ENCODE peak calls at places on chromosomes 11 and 22, in five cellular contexts. L, B, V, G and N are unnamed samples.

GRCh38 chr11:102139081-102139498 is 28.8 kb downstream of the YAP1 start:
- DNase-seq in L (no peak), B (peak; percentile 93), V (no peak), G (peak; percentile 13), N (peak; percentile 89)

GRCh38 chr22:39291501-39291900 is 27.9 kb downstream of the RPL3 start:
- DNase-seq in L (no peak), B (no peak), V (no peak), G (no peak), N (no peak)

GRCh38 chr22:42317691-42318547 is 47.5 kb upstream of the TCF20 start:
- DNase-seq in L (no peak), B (no peak), V (no peak), G (no peak), N (no peak)

GRCh38 chr22:32828561-32828960 is 27.1 kb downstream of the TIMP3 start:
- DNase-seq in L (no peak), B (no peak), V (no peak), G (no peak), N (no peak)

GRCh38 chr11:113528982-113529381 is 53.8 kb upstream of the DRD2 start:
- DNase-seq in L (no peak), B (no peak), V (no peak), G (no peak), N (no peak)

GRCh38 chr11:116707746-116708145 is 65.0 kb downstream of the BUD13 start:
- DNase-seq in L (no peak), B (no peak), V (no peak), G (no peak), N (peak; percentile 31)

GRCh38 chr22:29330753-29331152 is 15.3 kb upstream of the RASL10A start:
- DNase-seq in L (no peak), B (peak; percentile 77), V (no peak), G (peak; percentile 43), N (no peak)

GRCh38 chr11:118000067-118000849 is 14.1 kb downstream of the IL10RA start:
- DNase-seq in L (no peak), B (no peak), V (no peak), G (no peak), N (no peak)

GRCh38 chr22:29112102-29112501 is 39.3 kb downstream of the KREMEN1 start:
- DNase-seq in L (no peak), B (no peak), V (no peak), G (no peak), N (no peak)

GRCh38 chr11:62120466-62120865 is 3.3 kb upstream of the INCENP start:
- DNase-seq in L (no peak), B (no peak), V (no peak), G (no peak), N (no peak)

GRCh38 chr11:4891996-4892640 is 10.4 kb downstream of the OR51T1 start:
- DNase-seq in L (no peak), B (peak; percentile 93), V (no peak), G (no peak), N (peak; percentile 80)

GRCh38 chr11:44939673-44940072 is 11.0 kb downstream of the TP53I11 start:
- DNase-seq in L (peak; percentile 51), B (no peak), V (no peak), G (peak; percentile 25), N (no peak)

GRCh38 chr11:94882931-94883330 is 90.4 kb downstream of the CWC15 start:
- DNase-seq in L (no peak), B (no peak), V (no peak), G (no peak), N (no peak)

GRCh38 chr11:35511666-35512065 is 13.8 kb downstream of the PAMR1 start:
- DNase-seq in L (no peak), B (peak; percentile 91), V (no peak), G (no peak), N (peak; percentile 72)

GRCh38 chr11:34395916-34396555 is 38.2 kb upstream of the ABTB2 start:
- DNase-seq in L (no peak), B (peak; percentile 74), V (no peak), G (peak; percentile 24), N (peak; percentile 89)

GRCh38 chr11:70073881-70074371 is 4.2 kb upstream of the ANO1 start:
- DNase-seq in L (no peak), B (peak; percentile 73), V (no peak), G (peak; percentile 81), N (peak; percentile 57)

GRCh38 chr22:29126670-29127069 is 53.8 kb downstream of the KREMEN1 start:
- DNase-seq in L (no peak), B (no peak), V (no peak), G (no peak), N (no peak)

GRCh38 chr11:113683481-113684046 is 22.5 kb downstream of the TMPRSS5 start:
- DNase-seq in L (no peak), B (no peak), V (peak; percentile 32), G (no peak), N (no peak)

DNA sequence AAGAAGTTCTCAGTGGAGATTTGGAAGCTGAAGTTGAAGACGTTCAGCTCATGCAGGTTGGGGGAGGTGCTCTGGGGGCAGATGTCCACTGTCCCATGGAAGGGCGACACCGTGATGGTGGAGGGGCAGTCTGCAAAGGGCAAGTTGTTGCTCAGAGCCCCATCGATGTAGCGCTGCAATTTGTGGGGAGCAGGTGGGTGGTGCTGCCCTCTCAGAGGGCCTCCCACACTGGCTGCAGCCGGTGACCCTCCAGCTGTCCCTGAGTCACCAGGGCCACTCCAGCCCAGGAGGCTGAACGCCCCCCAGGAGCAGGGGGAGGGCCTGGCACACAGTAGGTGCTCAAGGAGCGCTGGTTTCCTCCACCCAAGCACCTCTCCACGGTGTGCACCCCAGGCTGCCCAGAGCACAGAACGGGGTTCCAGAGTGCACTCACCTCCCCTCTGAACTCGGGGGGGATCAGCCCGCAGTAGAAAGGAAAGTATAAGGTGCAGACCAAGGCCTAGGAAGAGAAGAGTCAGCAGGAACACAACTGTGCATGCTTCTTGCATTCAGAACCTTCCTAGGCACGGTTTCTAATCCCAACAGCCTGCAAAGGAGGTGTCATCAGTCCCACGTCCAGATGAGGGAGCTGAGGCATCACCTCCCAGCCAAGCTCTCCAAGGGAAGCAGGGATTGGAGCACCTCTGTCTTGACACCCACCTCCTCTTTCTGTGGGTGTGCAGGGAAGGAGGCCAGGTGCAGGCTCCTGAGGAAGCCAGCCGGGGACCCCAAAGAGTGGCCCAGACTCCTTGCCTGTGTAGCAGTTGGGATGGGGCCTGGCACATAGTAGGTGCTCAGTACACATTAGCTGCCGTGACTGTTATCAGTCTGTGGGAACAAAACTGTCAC is 2.2 kb downstream of the PNPLA5 start:
- DNase-seq in L (peak; percentile 40), B (peak; percentile 46), V (no peak), G (no peak), N (peak; percentile 19)
- TF ChIP-seq CTCF in L (peak; percentile 29), B (peak; percentile 51), V (peak; percentile 34), G (no peak), N (peak; percentile 19)

GRCh38 chr11:65540290-65541092 is 15.6 kb downstream of the SCYL1 start:
- DNase-seq in L (peak; percentile 95), B (peak; percentile 82), V (peak; percentile 98), G (peak; percentile 90), N (peak; percentile 91)
- H2AFZ ChIP-seq in L (peak overlapping the region; percentile 48), B (peak overlapping the region; percentile 100), V (no peak overlapping the region), G (peak overlapping the region; percentile 30), N (peak overlapping the region; percentile 84)

DNA sequence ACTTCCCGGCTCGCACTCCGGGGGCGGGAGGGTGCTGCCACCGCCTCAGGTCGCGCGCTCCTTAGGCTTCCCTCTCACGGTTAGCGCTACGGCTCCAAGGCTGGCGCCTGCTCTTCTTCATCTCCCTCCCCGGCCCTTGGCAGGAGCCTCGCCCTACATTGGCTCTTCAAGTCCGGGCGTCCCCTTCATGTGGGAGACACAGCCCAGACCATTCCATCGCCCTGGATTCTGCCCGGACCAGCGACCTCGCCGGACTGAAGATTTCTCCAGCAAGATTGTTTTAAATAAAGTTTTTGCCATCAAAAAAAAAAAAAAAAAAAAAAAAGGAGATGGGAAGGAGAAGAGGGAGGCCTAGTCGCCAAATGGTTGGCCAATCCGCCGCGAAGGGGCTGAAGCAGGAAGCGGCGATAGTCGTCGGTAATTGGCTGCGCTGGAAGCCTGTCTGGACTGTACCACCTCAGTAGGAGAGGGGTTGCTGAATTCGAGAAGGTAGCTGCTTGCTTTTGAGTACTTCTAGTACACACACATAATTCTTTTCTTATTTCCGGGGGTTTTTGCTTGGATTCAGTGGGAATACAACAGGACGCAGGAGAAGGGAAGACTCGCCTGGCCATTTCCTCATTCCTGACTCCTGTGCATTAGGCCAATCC is 724 bp upstream of the ZDHHC5 start:
- DNase-seq in L (peak; percentile 99), B (peak; percentile 99), V (peak; percentile 86), G (peak; percentile 97), N (peak; percentile 98)
- TF ChIP-seq CTCF in L (no peak), B (no peak), V (no peak), G (no peak), N (no peak)

GRCh38 chr11:131748146-131749050 is 378.0 kb downstream of the NTM start:
- DNase-seq in L (peak; percentile 81), B (peak; percentile 79), V (peak; percentile 83), G (peak; percentile 85), N (peak; percentile 69)
- H2AFZ ChIP-seq in L (peak overlapping the region; percentile 8), B (peak overlapping the region; percentile 58), V (no peak overlapping the region), G (peak overlapping the region; percentile 40), N (no peak overlapping the region)

DNA sequence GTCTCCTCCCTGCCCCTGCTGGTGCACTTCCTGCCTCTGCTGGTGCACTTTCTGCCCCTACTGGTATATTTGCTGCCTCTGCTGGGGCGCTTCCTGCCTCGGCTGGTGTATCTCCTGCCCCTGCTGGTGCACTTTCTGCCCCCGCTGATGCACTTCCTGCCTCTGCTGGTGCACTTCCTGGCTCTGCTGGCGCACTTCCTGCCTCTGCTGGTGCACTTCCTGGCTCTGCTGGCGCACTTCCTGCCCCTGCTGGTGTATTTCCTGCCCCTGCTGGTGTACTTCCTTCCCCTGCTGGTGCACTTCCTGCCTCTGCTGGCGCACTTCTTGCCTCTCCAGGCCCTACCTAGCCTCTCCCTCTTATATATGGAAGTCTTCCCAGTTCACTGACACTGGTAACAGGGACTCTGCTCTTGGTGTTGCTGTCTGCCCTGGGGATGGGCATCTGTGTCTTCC is 10.1 kb downstream of the MTFP1 start:
- DNase-seq in L (no peak), B (no peak), V (no peak), G (peak; percentile 31), N (no peak)
- TF ChIP-seq CTCF in L (no peak), B (no peak), V (no peak), G (no peak), N (no peak)

GRCh38 chr22:31821572-31821971 is 67.8 kb downstream of the DEPDC5 start:
- DNase-seq in L (no peak), B (no peak), V (no peak), G (no peak), N (no peak)
- H2AFZ ChIP-seq in L (no peak overlapping the region), B (no peak overlapping the region), V (no peak overlapping the region), G (no peak overlapping the region), N (no peak overlapping the region)